ENCODE peak calls at places on chromosomes 3 and 15, in six cellular contexts. O, I, X, Y, D and P are unnamed samples.

GRCh38 chr15:96521386-96521785 is 190.9 kb downstream of the NR2F2 start:
- DNase-seq in O (no peak), I (no peak), X (no peak), Y (no peak), D (peak), P (no peak)

GRCh38 chr3:52786330-52787215 is 8.0 kb upstream of the ITIH3 start:
- DNase-seq in O (no peak), I (no peak), X (no peak), Y (no peak), D (no peak), P (no peak)

GRCh38 chr15:86829251-86829650 is 749.6 kb downstream of the AGBL1 start:
- DNase-seq in O (no peak), I (no peak), X (no peak), Y (no peak), D (peak), P (no peak)

GRCh38 chr3:192514754-192515660 is 212.3 kb downstream of the FGF12 start:
- DNase-seq in O (no peak), I (peak), X (no peak), Y (no peak), D (no peak), P (no peak)

GRCh38 chr3:171980578-171981270 is 58.7 kb upstream of the FNDC3B start:
- DNase-seq in O (peak), I (no peak), X (no peak), Y (no peak), D (peak), P (no peak)

GRCh38 chr3:37181766-37182165 is 7.4 kb upstream of the LRRFIP2 start:
- DNase-seq in O (no peak), I (no peak), X (no peak), Y (no peak), D (peak), P (no peak)

GRCh38 chr3:158221426-158221825 is 111.5 kb downstream of the RSRC1 start:
- DNase-seq in O (no peak), I (no peak), X (peak), Y (no peak), D (no peak), P (no peak)

GRCh38 chr3:84547971-84548970 is 410.5 kb upstream of the CADM2 start:
- DNase-seq in O (no peak), I (peak), X (peak), Y (peak), D (peak), P (peak)

GRCh38 chr3:52047295-52047960 is 8.9 kb downstream of the DUSP7 start:
- DNase-seq in O (no peak), I (no peak), X (no peak), Y (no peak), D (no peak), P (no peak)

GRCh38 chr3:88005066-88005465 is 53.7 kb downstream of the CGGBP1 start:
- DNase-seq in O (no peak), I (no peak), X (peak), Y (peak), D (peak), P (no peak)

GRCh38 chr3:187267306-187267705 is 24.2 kb downstream of the MASP1 start:
- DNase-seq in O (no peak), I (no peak), X (no peak), Y (no peak), D (no peak), P (no peak)

GRCh38 chr3:61561374-61562041 is at the start of gene PTPRG:
- DNase-seq in O (no peak), I (peak), X (peak), Y (peak), D (peak), P (peak)

GRCh38 chr3:29329986-29330514 is 49.2 kb downstream of the RBMS3 start:
- DNase-seq in O (no peak), I (no peak), X (peak), Y (no peak), D (no peak), P (no peak)

GRCh38 chr15:81157195-81157938 is 23.3 kb downstream of the CFAP161 start:
- DNase-seq in O (no peak), I (no peak), X (peak), Y (no peak), D (no peak), P (no peak)

GRCh38 chr15:85956515-85957275 is 123.0 kb upstream of the AGBL1 start:
- DNase-seq in O (no peak), I (no peak), X (peak), Y (peak), D (no peak), P (no peak)

GRCh38 chr3:178618197-178618596 is 82.0 kb downstream of the KCNMB2 start:
- DNase-seq in O (no peak), I (no peak), X (peak), Y (no peak), D (peak), P (no peak)

GRCh38 chr3:155608237-155608636 is 136.6 kb downstream of the PLCH1 start:
- DNase-seq in O (no peak), I (no peak), X (no peak), Y (no peak), D (no peak), P (no peak)

GRCh38 chr3:45387171-45387570 is 1.2 kb upstream of the LARS2 start:
- DNase-seq in O (no peak), I (no peak), X (no peak), Y (no peak), D (no peak), P (no peak)

GRCh38 chr3:36514171-36514570 is 133.9 kb downstream of the STAC start:
- DNase-seq in O (no peak), I (no peak), X (no peak), Y (no peak), D (no peak), P (no peak)

GRCh38 chr3:28291577-28291976 is 50.2 kb downstream of the CMC1 start:
- DNase-seq in O (no peak), I (no peak), X (no peak), Y (no peak), D (no peak), P (no peak)

GRCh38 chr3:13614607-13615006 is 65.7 kb downstream of the FBLN2 start:
- DNase-seq in O (no peak), I (no peak), X (no peak), Y (no peak), D (no peak), P (no peak)

GRCh38 chr3:114022145-114022544 is 34.2 kb downstream of the CCDC191 start:
- DNase-seq in O (no peak), I (no peak), X (no peak), Y (no peak), D (no peak), P (no peak)